ENCODE peak calls at places on chromosomes 7 and 10, in eight cellular contexts. U is amniotic stem cell; J is stimulated activated CD8-positive, alpha-beta memory T cell treated with anti-CD3 and anti-CD28 coated beads, Interleukin-15, amount 100 ng/mL, for 24 hours; W is NK-92 treated with Interleukin-12 subunit alpha and Interleukin-12 subunit beta, amount 100 ng/mL, for 24 hours; Z is NCI-H1694 treated with DMSO at 0.1 percent for 48 hours; C is A549; D is CD4-positive, CD25-positive, alpha-beta regulatory T cell; I is ELR. Q is an unnamed sample.

GRCh38 chr10:79081353-79082034 is 12.7 kb downstream of the ZMIZ1 start:
- DNase-seq in C (no peak), U (peak; percentile 19), I (peak; percentile 90), Z (no peak), J (no peak), D (no peak), W (no peak), Q (peak; percentile 56)

GRCh38 chr7:132321387-132321786 is 254.9 kb downstream of the PLXNA4 start:
- DNase-seq in W (no peak), U (no peak), D (no peak), I (peak; percentile 6), C (peak; percentile 26), J (no peak), Z (peak; percentile 59), Q (no peak)

GRCh38 chr7:89914673-89915072 is 239.6 kb upstream of the STEAP1 start:
- DNase-seq in C (no peak), D (no peak), W (no peak), Z (no peak), J (no peak), I (no peak), U (no peak), Q (no peak)

GRCh38 chr7:129494041-129494440 is 8.3 kb upstream of the SMKR1 start:
- DNase-seq in C (no peak), J (no peak), D (no peak), W (no peak), U (peak; percentile 79), Z (no peak), I (peak; percentile 90), Q (no peak)

GRCh38 chr10:21954690-21955089 is 48.8 kb downstream of the DNAJC1 start:
- DNase-seq in C (no peak), D (no peak), W (no peak), I (no peak), J (no peak), Z (no peak), U (no peak), Q (no peak)

GRCh38 chr10:124032982-124033886 is 60.2 kb downstream of the CHST15 start:
- DNase-seq in U (no peak), J (no peak), Z (no peak), W (peak; percentile 22), D (no peak), C (no peak), I (peak; percentile 52), Q (peak; percentile 44)

GRCh38 chr7:151377406-151377805 is 32.4 kb downstream of the WDR86 start:
- DNase-seq in I (no peak), J (no peak), W (no peak), D (no peak), Z (no peak), U (no peak), C (no peak), Q (no peak)

GRCh38 chr7:138584696-138585095 is 116.5 kb downstream of the SVOPL start:
- DNase-seq in W (no peak), I (no peak), Z (no peak), J (no peak), C (no peak), D (no peak), U (no peak), Q (no peak)

GRCh38 chr7:22156205-22156604 is 200.7 kb downstream of the RAPGEF5 start:
- DNase-seq in C (peak; percentile 22), W (no peak), I (peak; percentile 76), D (no peak), Z (no peak), U (no peak), J (no peak), Q (peak; percentile 84)

GRCh38 chr7:47485640-47486435 is 96.1 kb downstream of the TNS3 start:
- DNase-seq in J (no peak), D (no peak), Z (no peak), W (no peak), C (peak; percentile 42), I (no peak), U (no peak), Q (no peak)

GRCh38 chr7:1321411-1322239 is 89.0 kb downstream of the UNCX start:
- DNase-seq in D (no peak), C (no peak), I (no peak), U (no peak), W (no peak), J (no peak), Z (no peak), Q (no peak)

GRCh38 chr7:151867912-151868804 is 8.8 kb downstream of the PRKAG2 start:
- DNase-seq in U (no peak), W (no peak), D (no peak), C (no peak), Z (no peak), I (no peak), J (no peak), Q (no peak)

GRCh38 chr10:38038107-38038931 is 27.8 kb downstream of the ZNF33A start:
- DNase-seq in W (no peak), I (no peak), Z (no peak), J (no peak), C (no peak), U (no peak), D (no peak), Q (peak; percentile 5)

GRCh38 chr10:74289172-74289571 is 138.2 kb downstream of the ADK start:
- DNase-seq in W (no peak), C (no peak), J (no peak), Z (no peak), U (no peak), D (no peak), I (no peak), Q (no peak)

GRCh38 chr10:3813986-3814831 is 29.2 kb upstream of the KLF6 start:
- DNase-seq in W (no peak), I (peak; percentile 51), C (no peak), U (no peak), Z (no peak), D (no peak), J (no peak), Q (no peak)

GRCh38 chr10:131204406-131205152 is 106.9 kb downstream of the TCERG1L start:
- DNase-seq in W (no peak), C (no peak), J (no peak), I (no peak), Z (no peak), U (no peak), D (no peak), Q (no peak)

GRCh38 chr7:55370001-55370400 is 4.9 kb downstream of the LANCL2 start:
- DNase-seq in W (no peak), U (no peak), C (no peak), I (peak; percentile 53), J (no peak), Z (no peak), D (no peak), Q (no peak)

GRCh38 chr10:99667108-99667751 is 7.9 kb downstream of the ENTPD7 start:
- DNase-seq in Z (no peak), J (no peak), I (peak; percentile 96), C (peak; percentile 49), W (no peak), U (no peak), D (no peak), Q (peak; percentile 57)

GRCh38 chr10:24793648-24794379 is 70.1 kb upstream of the ARHGAP21 start:
- DNase-seq in W (no peak), U (no peak), I (peak; percentile 42), C (no peak), J (no peak), D (no peak), Z (no peak), Q (no peak)

GRCh38 chr10:1160561-1160961 is 104.4 kb downstream of the WDR37 start:
- DNase-seq in Z (no peak), D (no peak), W (no peak), I (no peak), C (no peak), J (no peak), U (no peak), Q (no peak)

GRCh38 chr7:99768471-99768870 is 15.5 kb downstream of the CYP3A4 start:
- DNase-seq in W (no peak), J (no peak), Z (no peak), C (no peak), U (no peak), D (no peak), I (no peak), Q (no peak)